ENCODE peak calls at places on chromosomes 2 and 18, in eight cellular contexts. W, F, C, B, A, E, V and O are unnamed samples.

GRCh38 chr2:230905448-230906430 is 19.3 kb downstream of the GPR55 start:
- DNase-seq in F (no peak), A (no peak), E (no peak), C (peak; percentile 67), B (peak; percentile 82), W (no peak), V (no peak), O (no peak)

GRCh38 chr18:26709897-26710296 is 155.6 kb downstream of the AQP4 start:
- DNase-seq in W (no peak), A (no peak), V (no peak), F (no peak), C (no peak), B (no peak), E (no peak), O (no peak)

GRCh38 chr2:96565111-96565510 is 28.6 kb downstream of the ARID5A start:
- DNase-seq in B (no peak), V (no peak), W (no peak), C (no peak), E (no peak), F (no peak), A (no peak), O (no peak)

GRCh38 chr2:174699993-174700766 is 64.1 kb downstream of the CHRNA1 start:
- DNase-seq in W (peak; percentile 16), C (no peak), E (peak; percentile 36), B (peak; percentile 28), F (peak; percentile 62), V (peak; percentile 57), A (peak; percentile 78), O (no peak)

GRCh38 chr2:71498261-71498701 is 44.9 kb downstream of the DYSF start:
- DNase-seq in F (peak; percentile 77), W (peak; percentile 93), V (peak; percentile 5), B (no peak), C (no peak), A (no peak), E (no peak), O (no peak)

GRCh38 chr18:830315-830901 is 18.4 kb upstream of the YES1 start:
- DNase-seq in F (no peak), W (peak; percentile 48), E (no peak), A (no peak), B (peak; percentile 10), C (no peak), V (no peak), O (no peak)

GRCh38 chr2:17223171-17223570 is 295.1 kb downstream of the RAD51AP2 start:
- DNase-seq in W (no peak), E (no peak), F (no peak), V (no peak), A (no peak), C (no peak), B (no peak), O (no peak)

GRCh38 chr2:54497738-54498680 is 41.9 kb downstream of the SPTBN1 start:
- DNase-seq in W (no peak), B (no peak), E (no peak), V (peak; percentile 58), C (no peak), A (no peak), F (no peak), O (no peak)

GRCh38 chr2:109594246-109594900 is 19.4 kb downstream of the SEPTIN10 start:
- DNase-seq in V (no peak), F (no peak), E (no peak), C (no peak), W (no peak), A (peak; percentile 24), B (no peak), O (no peak)

GRCh38 chr2:54603357-54603756 is 120.1 kb upstream of the EML6 start:
- DNase-seq in W (no peak), C (no peak), A (no peak), V (no peak), E (no peak), F (no peak), B (no peak), O (no peak)